ENCODE peak calls at places on chromosome 11, in four cellular contexts. S is left ventricle myocardium inferior, E is hepatocyte, Q is cardiac muscle cell. H is an unnamed sample. For H3K4me1, the result is how much of the 10 kb centered on the place peaks cover.

GRCh38 chr11:100515087-100515486 is 172.0 kb upstream of the ARHGAP42 start:
- DNase-seq in S (no peak), E (no peak), Q (peak), H (no peak)

GRCh38 chr11:13315517-13316432 is 38.2 kb downstream of the BMAL1 start:
- DNase-seq in S (no peak), E (no peak), Q (no peak), H (no peak)

GRCh38 chr11:94897330-94897768 is 76.0 kb downstream of the CWC15 start:
- DNase-seq in S (peak), E (peak), Q (peak), H (peak)

GRCh38 chr11:90774727-90775572 is 552.1 kb upstream of the CHORDC1 start:
- DNase-seq in S (no peak), E (no peak), Q (no peak), H (no peak)

GRCh38 chr11:61021661-61022212 is 50.3 kb downstream of the CD6 start:
- DNase-seq in S (no peak), E (peak), Q (no peak), H (no peak)

GRCh38 chr11:126511475-126512115 is 156.1 kb downstream of the ST3GAL4 start:
- DNase-seq in S (no peak), E (no peak), Q (no peak), H (no peak)

GRCh38 chr11:36062796-36063380 is 119.0 kb downstream of the LDLRAD3 start:
- DNase-seq in S (no peak), E (no peak), Q (no peak), H (no peak)

GRCh38 chr11:108609681-108610080 is 16.1 kb upstream of the EXPH5 start:
- DNase-seq in S (no peak), E (no peak), Q (no peak), H (no peak)

GRCh38 chr11:85495918-85496317 is 131.2 kb downstream of the DLG2 start:
- DNase-seq in S (no peak), E (no peak), Q (no peak), H (no peak)

GRCh38 chr11:75400110-75400865 is 970 bp downstream of the RPS3 start:
- DNase-seq in S (no peak), E (no peak), Q (no peak), H (no peak)

GRCh38 chr11:65859812-65860277 is 388 bp upstream of the MUS81 start:
- DNase-seq in S (peak), E (no peak), Q (no peak), H (no peak)

GRCh38 chr11:77147036-77147315 is 18.9 kb downstream of the MYO7A start:
- DNase-seq in S (no peak), E (no peak), Q (no peak), H (no peak)
- H3K4me1 ChIP-seq in S (under half), E (under half), Q (under half), H (under half)

DNA sequence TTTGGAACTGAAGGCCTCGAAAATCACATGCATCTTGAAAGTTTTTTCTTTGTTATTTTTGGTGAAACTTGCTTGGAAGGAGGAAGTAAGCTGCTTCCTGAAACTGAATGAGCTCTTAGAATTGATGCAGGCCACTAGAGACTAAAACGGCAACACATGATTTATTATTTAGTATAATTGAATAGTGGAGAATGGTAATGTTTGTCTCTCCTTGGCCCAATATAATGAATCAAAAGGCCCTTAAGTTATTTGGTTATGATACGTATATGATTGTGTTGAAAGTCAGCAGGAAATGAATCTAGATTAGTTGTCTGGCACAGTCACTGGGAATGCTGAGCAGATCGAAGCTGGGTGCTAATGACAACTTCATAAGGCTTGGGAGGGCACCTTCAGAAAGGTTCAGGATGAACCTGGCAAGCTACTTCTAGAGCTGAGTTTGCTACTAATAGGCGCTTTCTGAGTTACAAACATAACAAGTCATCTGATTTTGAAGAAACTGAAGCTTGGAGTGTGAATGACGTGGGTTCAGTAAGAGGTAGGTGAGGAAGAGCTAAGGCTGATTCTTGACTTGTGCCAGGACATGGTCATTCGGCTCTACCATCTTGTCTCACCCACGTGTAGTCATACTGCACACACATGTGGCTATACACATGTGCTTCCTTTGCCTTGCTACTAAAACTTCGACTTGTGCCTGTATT is 56.2 kb downstream of the SWAP70 start:
- DNase-seq in S (no peak), E (no peak), Q (no peak), H (no peak)
- H3K4me1 ChIP-seq in S (half or more), E (under half), Q (under half), H (under half)

GRCh38 chr11:64534391-64534801 is 56.6 kb upstream of the SLC22A12 start:
- DNase-seq in S (no peak), E (no peak), Q (no peak), H (peak)
- H3K4me1 ChIP-seq in S (under half), E (under half), Q (under half), H (under half)

DNA sequence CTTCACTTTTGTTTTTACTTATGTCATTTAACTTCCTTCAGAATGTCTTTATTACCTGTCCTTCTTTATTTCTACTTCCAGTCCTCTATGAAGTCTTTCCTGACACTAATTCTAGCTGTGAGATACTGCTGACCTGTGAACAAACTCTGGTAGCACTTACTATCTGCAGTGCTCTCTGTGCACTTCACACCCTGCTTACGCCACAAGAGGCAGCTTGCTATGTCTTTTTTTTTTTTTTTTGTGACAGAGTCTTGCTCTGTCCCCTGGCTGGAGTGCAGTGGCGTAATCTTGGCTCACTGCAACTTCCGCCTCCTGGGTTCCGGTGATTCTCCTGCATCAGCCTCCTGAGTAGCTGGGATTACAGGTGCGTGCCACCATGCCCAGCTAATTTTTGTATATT is 10.7 kb downstream of the STIM1 start:
- DNase-seq in S (peak), E (no peak), Q (peak), H (peak)
- H3K4me1 ChIP-seq in S (half or more), E (under half), Q (under half), H (under half)

GRCh38 chr11:1508986-1509385 is 22.4 kb upstream of the MOB2 start:
- DNase-seq in S (peak), E (no peak), Q (no peak), H (peak)

GRCh38 chr11:1507381-1508140 is 21.0 kb upstream of the MOB2 start:
- DNase-seq in S (peak), E (no peak), Q (no peak), H (peak)

GRCh38 chr11:1508491-1508891 is 21.9 kb upstream of the MOB2 start:
- DNase-seq in S (peak), E (no peak), Q (no peak), H (peak)

GRCh38 chr11:1510928-1511327 is 24.3 kb upstream of the MOB2 start:
- DNase-seq in S (peak), E (no peak), Q (no peak), H (no peak)

DNA sequence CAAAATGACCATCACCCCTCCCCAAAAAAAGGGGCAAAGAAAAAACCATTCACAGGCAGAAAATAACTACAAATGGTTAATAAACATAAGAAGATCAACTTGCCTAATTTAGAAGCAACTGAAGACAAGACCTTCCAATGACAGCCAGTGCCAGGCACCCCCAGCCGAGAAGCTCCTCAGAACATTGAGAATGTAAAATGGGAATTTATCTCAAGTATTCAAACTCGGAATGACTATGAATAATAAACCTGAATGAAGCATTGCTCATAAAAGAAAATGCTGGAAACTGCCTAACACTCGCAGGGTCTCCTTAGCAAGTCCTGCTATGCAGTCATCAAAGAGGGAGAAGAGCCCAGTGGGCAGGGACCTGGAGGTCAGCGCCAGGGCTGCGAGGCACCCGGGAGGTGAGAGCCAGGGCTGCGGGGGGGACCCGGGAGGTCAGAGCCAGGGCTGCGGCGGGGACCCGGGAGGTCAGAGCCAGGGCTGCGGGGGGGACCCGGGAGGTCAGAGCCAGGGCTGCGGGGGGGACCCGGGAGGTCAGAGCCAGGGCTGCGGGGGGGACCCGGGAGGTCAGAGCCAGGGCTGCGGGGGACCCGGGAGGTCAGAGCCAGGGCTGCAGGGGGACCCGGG is 23.2 kb upstream of the MOB2 start:
- DNase-seq in S (peak), E (no peak), Q (no peak), H (no peak)
- H3K4me1 ChIP-seq in S (half or more), E (under half), Q (under half), H (under half)

GRCh38 chr11:118923721-118924587 is 1.8 kb downstream of the BCL9L start:
- DNase-seq in S (no peak), E (peak), Q (no peak), H (peak)

GRCh38 chr11:118927554-118928107 is 1.9 kb upstream of the BCL9L start:
- DNase-seq in S (no peak), E (peak), Q (no peak), H (no peak)

GRCh38 chr11:118921929-118922744 is 3.6 kb downstream of the BCL9L start:
- DNase-seq in S (peak), E (peak), Q (peak), H (peak)

GRCh38 chr11:118922745-118923627 is 2.7 kb downstream of the BCL9L start:
- DNase-seq in S (no peak), E (peak), Q (no peak), H (peak)

DNA sequence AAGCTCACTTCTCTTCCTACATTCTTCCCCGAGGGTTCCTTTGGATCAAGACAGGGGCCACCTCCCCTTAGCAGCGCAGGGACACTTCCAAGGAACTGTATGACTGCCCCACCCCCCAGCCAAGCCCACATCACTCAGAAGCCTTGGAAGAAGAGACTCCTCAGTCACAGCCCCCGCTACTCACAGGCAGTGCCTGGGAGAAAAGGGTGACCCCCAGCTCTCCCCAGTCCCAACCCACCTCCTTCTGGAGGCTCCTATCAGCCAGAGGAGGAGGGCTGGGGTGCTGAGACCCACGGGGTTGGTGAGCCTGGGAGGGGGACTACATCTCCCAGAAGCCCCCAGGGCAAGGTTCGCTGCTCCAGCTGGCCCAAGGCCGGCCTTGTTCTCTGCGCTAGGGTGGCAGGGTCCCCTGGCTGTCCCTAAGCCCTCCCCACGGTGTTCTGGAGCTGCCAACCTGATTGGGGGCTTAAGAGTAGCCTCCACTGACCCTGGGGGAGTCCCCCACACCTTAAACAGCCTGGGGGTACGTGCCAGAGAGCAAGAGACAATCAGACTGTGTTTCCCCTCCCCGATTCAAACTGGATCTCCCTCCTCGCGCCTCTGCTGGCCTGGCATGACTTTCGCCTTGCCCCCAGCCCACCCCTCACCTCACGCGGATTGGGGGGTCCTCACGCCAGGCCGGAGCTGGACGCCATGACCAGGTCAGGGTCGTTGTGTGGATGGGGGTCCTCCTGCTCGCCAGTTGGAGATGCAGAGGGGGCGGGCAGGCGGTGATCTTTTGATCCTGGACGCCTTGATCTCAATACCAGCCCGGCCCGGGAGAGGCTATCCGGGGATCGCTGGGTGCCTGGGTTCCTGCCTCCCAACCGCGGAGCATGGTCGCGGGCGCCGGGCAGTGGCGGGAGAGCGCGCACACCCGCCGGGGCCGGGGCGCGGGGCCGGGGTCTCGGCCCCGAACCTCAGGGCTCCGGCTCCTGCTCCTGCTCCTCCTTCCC is 838 bp downstream of the BCL9L start:
- DNase-seq in S (peak), E (peak), Q (peak), H (peak)
- H3K4me1 ChIP-seq in S (half or more), E (under half), Q (under half), H (half or more)

DNA sequence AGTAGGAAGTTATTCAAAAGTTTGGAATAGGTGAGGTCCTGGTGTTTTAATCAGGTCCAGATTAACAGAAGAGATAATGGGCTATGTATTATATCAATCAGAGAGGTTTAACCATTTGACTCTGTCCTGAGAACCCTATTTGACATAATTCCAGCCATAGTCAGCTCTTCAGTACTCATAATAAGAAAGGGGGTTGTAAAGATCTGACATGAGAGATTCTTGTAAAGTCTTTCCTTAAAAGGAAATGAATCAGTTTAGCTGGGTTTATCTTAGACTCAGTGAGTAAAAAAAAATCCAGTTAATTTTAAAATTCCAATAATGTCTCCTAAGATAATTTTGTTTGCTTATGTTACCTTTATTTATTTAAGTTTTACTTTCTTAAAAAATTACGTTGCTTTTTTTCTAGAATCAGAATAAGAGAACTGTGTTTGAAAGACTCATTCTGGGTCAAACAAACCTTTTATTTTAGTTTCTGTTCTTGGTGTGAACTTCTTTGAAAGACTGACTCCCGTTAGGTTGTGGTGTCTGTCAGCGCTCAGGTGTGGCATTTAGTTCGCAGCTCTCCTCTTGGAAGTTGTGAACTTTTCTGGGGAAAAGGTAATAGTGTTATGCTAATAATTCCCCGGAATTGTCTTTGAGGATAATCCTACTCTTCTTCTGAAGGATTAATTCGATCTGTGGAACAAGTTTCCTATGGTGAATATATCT is 20.5 kb downstream of the NUCB2 start:
- DNase-seq in S (no peak), E (no peak), Q (no peak), H (no peak)
- H3K4me1 ChIP-seq in S (under half), E (under half), Q (under half), H (under half)

H was measured in tibial artery.